ENCODE peak calls at places on chromosomes 16 and 17, in seven cellular contexts. One of them, this sample, is unnamed.

GRCh38 chr16:85753559-85753958 is 2.7 kb upstream of the C16orf74 start:
- DNase-seq in HCT116: no peak
- DNase-seq in SK-N-SH: no peak
- DNase-seq in GM12878: no peak
- DNase-seq in HepG2: no peak
- DNase-seq in K562: no peak
- DNase-seq in A549: no peak
- DNase-seq in this sample: no peak

GRCh38 chr16:27199235-27199586 is 4.1 kb upstream of the KDM8 start:
- DNase-seq in SK-N-SH: no peak
- DNase-seq in HepG2: no peak
- DNase-seq in GM12878: peak
- DNase-seq in K562: no peak
- DNase-seq in A549: no peak
- DNase-seq in HCT116: no peak
- DNase-seq in this sample: no peak

GRCh38 chr16:67481561-67482259 is 753 bp upstream of the ATP6V0D1 start:
- DNase-seq in A549: no peak
- DNase-seq in HCT116: no peak
- DNase-seq in SK-N-SH: peak
- DNase-seq in HepG2: peak
- DNase-seq in K562: no peak
- DNase-seq in GM12878: no peak
- DNase-seq in this sample: peak

GRCh38 chr17:1896243-1897163 is 66.7 kb downstream of the RPA1 start:
- DNase-seq in K562: no peak
- DNase-seq in HepG2: peak
- DNase-seq in A549: no peak
- DNase-seq in SK-N-SH: no peak
- DNase-seq in GM12878: peak
- DNase-seq in HCT116: no peak
- DNase-seq in this sample: no peak

GRCh38 chr16:30428055-30428454 is 1.8 kb downstream of the DCTPP1 start:
- DNase-seq in SK-N-SH: no peak
- DNase-seq in GM12878: no peak
- DNase-seq in HCT116: no peak
- DNase-seq in HepG2: no peak
- DNase-seq in A549: no peak
- DNase-seq in K562: no peak
- DNase-seq in this sample: no peak

GRCh38 chr16:83520596-83520995 is 287.2 kb upstream of the HSBP1 start:
- DNase-seq in SK-N-SH: no peak
- DNase-seq in GM12878: no peak
- DNase-seq in HepG2: no peak
- DNase-seq in HCT116: no peak
- DNase-seq in K562: no peak
- DNase-seq in A549: no peak
- DNase-seq in this sample: no peak

GRCh38 chr17:16919663-16920627 is 52.0 kb downstream of the TNFRSF13B start:
- DNase-seq in A549: no peak
- DNase-seq in SK-N-SH: no peak
- DNase-seq in K562: no peak
- DNase-seq in GM12878: no peak
- DNase-seq in HCT116: no peak
- DNase-seq in HepG2: no peak
- DNase-seq in this sample: peak

GRCh38 chr16:3769942-3770341 is 52.6 kb upstream of the TRAP1 start:
- DNase-seq in GM12878: no peak
- DNase-seq in A549: no peak
- DNase-seq in K562: no peak
- DNase-seq in HepG2: no peak
- DNase-seq in HCT116: no peak
- DNase-seq in SK-N-SH: no peak
- DNase-seq in this sample: no peak

GRCh38 chr16:49592507-49593422 is 219.2 kb downstream of the C16orf78 start:
- DNase-seq in HCT116: peak
- DNase-seq in HepG2: peak
- DNase-seq in GM12878: no peak
- DNase-seq in A549: peak
- DNase-seq in SK-N-SH: peak
- DNase-seq in K562: peak
- DNase-seq in this sample: peak

GRCh38 chr17:66724581-66725341 is 110.2 kb upstream of the CACNG5 start:
- DNase-seq in K562: no peak
- DNase-seq in SK-N-SH: no peak
- DNase-seq in HepG2: no peak
- DNase-seq in A549: no peak
- DNase-seq in GM12878: no peak
- DNase-seq in HCT116: no peak
- DNase-seq in this sample: no peak

GRCh38 chr17:16027708-16028584 is 28.3 kb downstream of the TTC19 start:
- DNase-seq in K562: peak
- DNase-seq in SK-N-SH: no peak
- DNase-seq in HepG2: peak
- DNase-seq in GM12878: peak
- DNase-seq in A549: peak
- DNase-seq in HCT116: peak
- DNase-seq in this sample: no peak

GRCh38 chr17:2595736-2596135 is 2.3 kb downstream of the PAFAH1B1 start:
- DNase-seq in HepG2: no peak
- DNase-seq in GM12878: no peak
- DNase-seq in A549: no peak
- DNase-seq in K562: no peak
- DNase-seq in HCT116: no peak
- DNase-seq in SK-N-SH: no peak
- DNase-seq in this sample: no peak

GRCh38 chr16:3882531-3882930 is 2.0 kb upstream of the CREBBP start:
- DNase-seq in HepG2: no peak
- DNase-seq in SK-N-SH: no peak
- DNase-seq in A549: no peak
- DNase-seq in K562: no peak
- DNase-seq in GM12878: no peak
- DNase-seq in HCT116: no peak
- DNase-seq in this sample: no peak

GRCh38 chr17:49132699-49133364 is at the start of gene B4GALNT2:
- DNase-seq in HCT116: no peak
- DNase-seq in HepG2: no peak
- DNase-seq in A549: peak
- DNase-seq in GM12878: no peak
- DNase-seq in SK-N-SH: peak
- DNase-seq in K562: no peak
- DNase-seq in this sample: peak

GRCh38 chr16:67163164-67163902 is 1.2 kb upstream of the HSF4 start:
- DNase-seq in HCT116: no peak
- DNase-seq in K562: no peak
- DNase-seq in A549: no peak
- DNase-seq in HepG2: no peak
- DNase-seq in GM12878: no peak
- DNase-seq in SK-N-SH: peak
- DNase-seq in this sample: peak

GRCh38 chr17:30164531-30164930 is 47.9 kb downstream of the NSRP1 start:
- DNase-seq in HepG2: no peak
- DNase-seq in HCT116: no peak
- DNase-seq in GM12878: no peak
- DNase-seq in A549: no peak
- DNase-seq in K562: no peak
- DNase-seq in SK-N-SH: no peak
- DNase-seq in this sample: no peak

GRCh38 chr17:74605361-74605760 is 13.3 kb upstream of the CD300LD start:
- DNase-seq in K562: no peak
- DNase-seq in HepG2: no peak
- DNase-seq in A549: peak
- DNase-seq in GM12878: no peak
- DNase-seq in SK-N-SH: no peak
- DNase-seq in HCT116: no peak
- DNase-seq in this sample: no peak

GRCh38 chr16:29898135-29898534 is 1.2 kb downstream of the SEZ6L2 start:
- DNase-seq in HepG2: no peak
- DNase-seq in HCT116: no peak
- DNase-seq in A549: no peak
- DNase-seq in K562: no peak
- DNase-seq in GM12878: no peak
- DNase-seq in SK-N-SH: peak
- DNase-seq in this sample: no peak

GRCh38 chr16:88570691-88571092 is 489 bp downstream of the ZC3H18 start:
- DNase-seq in SK-N-SH: no peak
- DNase-seq in K562: peak
- DNase-seq in HepG2: no peak
- DNase-seq in GM12878: no peak
- DNase-seq in A549: no peak
- DNase-seq in HCT116: no peak
- DNase-seq in this sample: peak

GRCh38 chr17:16953347-16953746 is 18.6 kb downstream of the TNFRSF13B start:
- DNase-seq in K562: no peak
- DNase-seq in HepG2: no peak
- DNase-seq in HCT116: no peak
- DNase-seq in GM12878: no peak
- DNase-seq in SK-N-SH: no peak
- DNase-seq in A549: no peak
- DNase-seq in this sample: no peak

GRCh38 chr16:88760424-88761142 is 24.4 kb downstream of the PIEZO1 start:
- DNase-seq in GM12878: no peak
- DNase-seq in A549: no peak
- DNase-seq in SK-N-SH: peak
- DNase-seq in HepG2: no peak
- DNase-seq in K562: no peak
- DNase-seq in HCT116: no peak
- DNase-seq in this sample: no peak

GRCh38 chr17:44223574-44224046 is 4.1 kb upstream of the UBTF start:
- DNase-seq in HepG2: no peak
- DNase-seq in GM12878: no peak
- DNase-seq in SK-N-SH: no peak
- DNase-seq in K562: no peak
- DNase-seq in HCT116: no peak
- DNase-seq in A549: no peak
- DNase-seq in this sample: no peak
- TF ChIP-seq REST in HepG2: no peak
- TF ChIP-seq REST in GM12878: no peak
- TF ChIP-seq REST in SK-N-SH: no peak
- TF ChIP-seq REST in K562: no peak
- TF ChIP-seq REST in HCT116: no peak
- TF ChIP-seq REST in A549: no peak
- TF ChIP-seq REST in this sample: no peak

DNA sequence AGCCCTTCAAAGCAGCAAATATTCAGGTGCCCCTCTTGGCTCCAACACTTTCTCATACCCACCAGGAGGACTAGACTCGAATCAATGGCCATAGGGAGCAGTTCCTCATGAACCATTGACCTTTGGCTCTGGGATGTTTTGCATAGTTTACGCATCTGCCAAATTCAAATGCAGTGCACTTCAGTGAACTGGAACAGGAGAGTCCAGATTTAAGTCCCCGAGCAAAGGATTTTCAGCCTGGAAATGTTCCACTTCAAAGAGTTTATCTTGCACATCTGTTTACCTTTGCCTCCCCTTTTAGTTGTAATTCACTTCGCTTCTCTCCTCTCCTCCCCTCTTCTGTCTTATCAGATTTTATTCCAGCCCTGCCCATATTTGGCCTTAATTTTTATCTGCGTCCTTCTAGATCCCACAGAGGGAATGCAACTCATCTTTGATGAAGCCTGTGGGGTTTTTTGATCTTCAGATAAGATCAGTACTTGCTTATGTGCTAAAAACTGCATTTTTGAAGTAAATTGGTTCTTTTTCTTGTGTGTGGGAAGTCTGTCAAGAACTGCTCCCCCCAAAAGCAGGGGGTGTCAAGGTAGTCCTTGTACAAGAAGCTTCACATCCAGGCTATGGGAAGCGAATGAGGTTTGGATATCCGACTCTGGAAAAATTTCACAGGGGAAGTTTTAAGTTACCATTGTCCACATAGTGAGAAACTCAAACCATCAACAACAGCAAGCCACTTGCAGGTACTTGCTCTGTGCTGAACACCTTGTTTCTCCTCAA is 281.6 kb downstream of the RBFOX1 start:
- DNase-seq in K562: no peak
- DNase-seq in A549: no peak
- DNase-seq in HCT116: no peak
- DNase-seq in HepG2: peak
- DNase-seq in GM12878: no peak
- DNase-seq in SK-N-SH: no peak
- DNase-seq in this sample: no peak
- H3K4me2 ChIP-seq in K562: no peak
- H3K4me2 ChIP-seq in A549: no peak
- H3K4me2 ChIP-seq in HCT116: no peak
- H3K4me2 ChIP-seq in HepG2: no peak
- H3K4me2 ChIP-seq in GM12878: no peak
- H3K4me2 ChIP-seq in SK-N-SH: no peak
- H3K4me2 ChIP-seq in this sample: no peak

DNA sequence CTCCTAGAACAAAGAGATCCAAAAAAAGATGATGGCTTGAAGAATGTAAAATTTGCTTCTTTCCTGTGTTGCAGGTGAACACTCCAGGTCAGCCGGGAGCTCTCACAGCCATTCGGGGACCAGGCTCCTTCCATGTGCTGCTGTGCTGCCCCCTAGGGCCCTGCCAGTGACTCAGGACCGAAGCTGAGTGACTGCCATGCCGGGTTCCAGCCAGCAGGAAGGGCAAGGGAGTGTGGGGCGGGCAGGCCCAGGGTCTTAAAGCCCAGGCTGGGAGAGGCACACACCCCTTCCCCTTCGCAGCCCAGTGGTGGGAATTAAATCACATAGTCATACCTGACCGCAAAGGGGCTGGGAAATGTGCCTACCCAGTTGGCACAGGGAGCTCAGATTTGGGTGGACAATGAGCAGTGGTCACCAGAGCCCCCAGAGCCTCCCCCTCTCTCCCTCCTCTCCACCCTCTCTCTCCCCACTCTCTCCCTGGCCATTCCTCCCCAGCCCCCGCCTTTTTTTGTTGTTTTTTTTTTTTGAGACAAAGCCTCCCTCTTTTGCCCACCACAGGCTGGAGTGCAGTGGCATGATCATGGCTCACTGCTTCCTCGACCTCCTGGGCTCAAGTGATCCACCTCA is 11.5 kb downstream of the EPOP start:
- DNase-seq in SK-N-SH: peak
- DNase-seq in HCT116: peak
- DNase-seq in A549: peak
- DNase-seq in K562: peak
- DNase-seq in GM12878: no peak
- DNase-seq in HepG2: peak
- DNase-seq in this sample: peak
- TF ChIP-seq REST in SK-N-SH: no peak
- TF ChIP-seq REST in HCT116: no peak
- TF ChIP-seq REST in A549: no peak
- TF ChIP-seq REST in K562: no peak
- TF ChIP-seq REST in GM12878: no peak
- TF ChIP-seq REST in HepG2: no peak
- TF ChIP-seq REST in this sample: no peak

DNA sequence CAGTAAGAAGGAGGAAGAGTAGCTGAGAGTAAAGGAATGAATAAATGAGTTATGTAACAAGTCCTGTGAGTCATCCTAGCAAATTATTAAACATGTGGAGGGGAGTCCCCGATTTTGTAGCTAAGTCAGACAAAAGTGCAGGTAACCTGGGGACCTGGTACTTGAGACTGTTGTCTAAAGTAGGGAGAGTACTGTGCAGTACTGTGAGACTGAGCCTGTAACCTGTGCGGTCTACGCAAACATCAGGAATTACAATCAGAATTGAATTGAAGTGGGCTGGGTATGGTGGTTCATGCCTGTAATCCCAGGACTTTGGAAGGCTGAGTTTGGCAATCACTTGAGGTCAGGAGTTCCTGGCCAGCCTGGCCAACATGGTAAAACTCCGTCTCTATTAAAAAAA is 35.7 kb downstream of the IKZF3 start:
- DNase-seq in SK-N-SH: no peak
- DNase-seq in K562: no peak
- DNase-seq in GM12878: no peak
- DNase-seq in A549: no peak
- DNase-seq in HepG2: peak
- DNase-seq in HCT116: no peak
- DNase-seq in this sample: no peak
- H3K4me2 ChIP-seq in SK-N-SH: no peak
- H3K4me2 ChIP-seq in K562: no peak
- H3K4me2 ChIP-seq in GM12878: no peak
- H3K4me2 ChIP-seq in A549: no peak
- H3K4me2 ChIP-seq in HepG2: peak
- H3K4me2 ChIP-seq in HCT116: no peak
- H3K4me2 ChIP-seq in this sample: no peak

This sample was measured in GM23338.